ENCODE peak calls at places on chromosomes 3 and 15, in nine cellular contexts. O is body of pancreas, F is tibial nerve, Z is neural progenitor cell, I is left lung, R is psoas muscle, N is foreskin keratinocyte, A is vagina, H is astrocyte. Y is an unnamed sample.

GRCh38 chr3:46112984-46113383 is 85.7 kb upstream of the XCR1 start:
- DNase-seq in Z (no peak), R (no peak), A (no peak), I (no peak), N (peak; percentile 40), H (no peak), F (no peak), O (no peak), Y (no peak)

GRCh38 chr3:24763421-24763820 is 268.8 kb upstream of the THRB start:
- DNase-seq in H (peak; percentile 1), R (no peak), A (no peak), O (no peak), F (no peak), N (peak; percentile 9), I (no peak), Z (no peak), Y (no peak)

GRCh38 chr3:189309400-189309975 is 137.7 kb downstream of the TPRG1 start:
- DNase-seq in F (no peak), Z (no peak), R (no peak), O (no peak), N (no peak), I (no peak), A (no peak), H (no peak), Y (no peak)

GRCh38 chr15:88736204-88736603 is 67.0 kb upstream of the ACAN start:
- DNase-seq in F (no peak), Z (no peak), A (peak; percentile 87), O (no peak), R (no peak), I (no peak), N (no peak), H (no peak), Y (no peak)

GRCh38 chr3:65811050-65811766 is 227.5 kb downstream of the MAGI1 start:
- DNase-seq in F (no peak), Z (no peak), N (no peak), O (no peak), I (no peak), R (no peak), H (peak; percentile 72), A (no peak), Y (peak; percentile 70)

GRCh38 chr3:31240466-31240865 is 292.3 kb upstream of the STT3B start:
- DNase-seq in N (no peak), O (no peak), R (no peak), F (no peak), Z (no peak), A (no peak), H (no peak), I (no peak), Y (no peak)

GRCh38 chr3:185308126-185308754 is 54.4 kb upstream of the EHHADH start:
- DNase-seq in O (peak; percentile 77), A (no peak), N (no peak), R (no peak), I (no peak), F (no peak), Z (peak; percentile 79), H (peak; percentile 12), Y (peak; percentile 83)

GRCh38 chr15:66940368-66940767 is 125.0 kb upstream of the SMAD3 start:
- DNase-seq in F (no peak), Z (no peak), A (no peak), O (no peak), R (no peak), N (peak; percentile 65), I (no peak), H (no peak), Y (no peak)

GRCh38 chr3:25493786-25494185 is 65.7 kb downstream of the RARB start:
- DNase-seq in H (peak; percentile 96), Z (no peak), O (no peak), A (no peak), I (no peak), F (no peak), R (no peak), N (peak; percentile 20), Y (peak; percentile 86)

GRCh38 chr3:45553469-45553974 is 41.0 kb upstream of the LIMD1 start:
- DNase-seq in R (peak; percentile 87), Z (no peak), O (peak; percentile 74), H (peak; percentile 84), A (no peak), N (no peak), I (no peak), F (no peak), Y (peak; percentile 64)

GRCh38 chr3:79872483-79872882 is 104.7 kb upstream of the ROBO1 start:
- DNase-seq in O (no peak), Z (no peak), I (no peak), A (no peak), H (peak; percentile 93), N (peak; percentile 8), F (no peak), R (no peak), Y (no peak)

GRCh38 chr3:71998995-71999673 is 214.2 kb upstream of the PROK2 start:
- DNase-seq in F (no peak), H (peak; percentile 91), N (peak; percentile 69), O (no peak), I (no peak), R (no peak), Z (no peak), A (no peak), Y (no peak)

GRCh38 chr15:66761723-66762595 is 59.9 kb downstream of the SMAD6 start:
- DNase-seq in H (peak; percentile 45), I (no peak), F (no peak), N (no peak), O (no peak), A (no peak), R (peak; percentile 8), Z (no peak), Y (no peak)

GRCh38 chr3:184656991-184657669 is 54.7 kb downstream of the MAGEF1 start:
- DNase-seq in R (no peak), A (no peak), Z (no peak), N (peak; percentile 97), F (no peak), O (no peak), I (no peak), H (peak; percentile 96), Y (peak; percentile 67)

GRCh38 chr3:131494706-131495105 is 8.1 kb downstream of the MRPL3 start:
- DNase-seq in R (no peak), N (no peak), A (no peak), O (no peak), I (no peak), Z (peak; percentile 34), H (no peak), F (no peak), Y (no peak)

GRCh38 chr3:23540600-23540999 is 265.2 kb upstream of the UBE2E1 start:
- DNase-seq in A (no peak), R (no peak), Z (no peak), H (no peak), F (no peak), O (no peak), I (no peak), N (no peak), Y (no peak)

GRCh38 chr15:55434989-55435825 is 26.9 kb downstream of the PIERCE2 start:
- DNase-seq in A (no peak), I (no peak), O (peak; percentile 9), F (no peak), R (no peak), Z (peak; percentile 64), N (no peak), H (peak; percentile 29), Y (peak; percentile 76)

GRCh38 chr3:159987291-159987711 is 1.3 kb upstream of the IL12A start:
- DNase-seq in F (no peak), A (no peak), R (no peak), H (peak; percentile 52), O (no peak), I (no peak), Z (peak; percentile 48), N (no peak), Y (peak; percentile 26)

GRCh38 chr3:148366743-148367410 is 330.8 kb upstream of the AGTR1 start:
- DNase-seq in A (no peak), N (no peak), Z (no peak), I (no peak), H (no peak), F (no peak), R (no peak), O (no peak), Y (peak; percentile 19)
- TF ChIP-seq CTCF in A (no peak), N (no peak), Z (no peak), I (peak; percentile 16), H (peak; percentile 21), F (no peak), R (no peak), O (no peak), Y (no peak)

DNA sequence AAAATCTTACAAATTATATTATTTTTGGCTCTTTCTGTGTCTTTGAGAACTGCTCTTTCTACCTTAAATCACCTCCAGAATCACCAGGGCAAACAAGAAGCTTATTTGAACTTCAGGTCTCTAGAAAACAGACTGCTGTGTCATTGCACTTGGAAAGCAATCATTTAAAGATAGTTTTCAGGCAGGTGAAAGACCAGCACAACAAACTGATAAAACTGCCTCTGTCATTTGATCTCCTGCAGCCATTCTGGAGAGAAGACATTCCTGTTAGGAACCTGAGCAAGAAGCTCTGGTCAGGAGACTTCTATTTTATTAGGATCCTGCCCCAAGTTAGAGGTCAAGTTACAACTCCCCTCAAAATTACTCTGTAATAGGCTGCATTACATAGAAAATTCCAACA is 50.7 kb upstream of the AP4E1 start:
- DNase-seq in A (no peak), R (no peak), F (no peak), O (no peak), Z (no peak), N (no peak), H (no peak), I (no peak), Y (no peak)
- H3K27ac ChIP-seq in A (no peak overlapping the region), R (peak overlapping the region; percentile 68), F (no peak overlapping the region), O (no peak overlapping the region), Z (no peak overlapping the region), N (no peak overlapping the region), H (no peak overlapping the region), I (no peak overlapping the region), Y (peak overlapping the region; percentile 42)

GRCh38 chr15:34754171-34754580 is 622 bp downstream of the GJD2 start:
- DNase-seq in H (no peak), Z (peak; percentile 23), O (no peak), R (no peak), A (no peak), F (no peak), N (no peak), I (peak; percentile 46), Y (no peak)
- H3K27me3 ChIP-seq in H (peaks cover 42% of the 10 kb centered on the region), Z (peaks cover 97% of the 10 kb centered on the region), O (peaks cover 17% of the 10 kb centered on the region), R (peaks cover 17% of the 10 kb centered on the region), A (peaks cover 6% of the 10 kb centered on the region), F (no peaks in the 10 kb centered on the region), N (peaks cover 83% of the 10 kb centered on the region), I (peaks cover 39% of the 10 kb centered on the region), Y (peaks cover 82% of the 10 kb centered on the region)

GRCh38 chr15:77852241-77853007 is 219.7 kb upstream of the LINGO1 start:
- DNase-seq in H (no peak), O (no peak), N (no peak), R (peak; percentile 32), F (no peak), I (no peak), A (no peak), Z (no peak), Y (no peak)

GRCh38 chr15:77851086-77851485 is 218.4 kb upstream of the LINGO1 start:
- DNase-seq in I (no peak), F (no peak), R (peak; percentile 9), N (no peak), A (no peak), Z (no peak), O (no peak), H (no peak), Y (no peak)

GRCh38 chr15:77853910-77854309 is 221.2 kb upstream of the LINGO1 start:
- DNase-seq in N (no peak), O (no peak), A (no peak), Z (no peak), R (peak; percentile 9), I (peak; percentile 10), H (no peak), F (no peak), Y (no peak)

GRCh38 chr15:77853008-77853328 is 220.3 kb upstream of the LINGO1 start:
- DNase-seq in I (no peak), F (no peak), A (no peak), O (no peak), R (no peak), Z (no peak), H (no peak), N (no peak), Y (no peak)

GRCh38 chr15:77851696-77852095 is 219.0 kb upstream of the LINGO1 start:
- DNase-seq in I (no peak), R (peak; percentile 19), N (no peak), F (no peak), O (no peak), A (no peak), Z (no peak), H (no peak), Y (no peak)
- TF ChIP-seq CTCF in I (no peak), R (no peak), N (no peak), F (no peak), O (no peak), A (no peak), Z (no peak), H (no peak), Y (no peak)

Y was measured in cardiac muscle cell.